ENCODE peak calls at places on chromosomes 5 and 9, in eight cellular contexts. One of them, this sample, is unnamed.

GRCh38 chr9:20066120-20066519 is 277.3 kb upstream of the SLC24A2 start:
- DNase-seq in lower leg skin: no peak
- DNase-seq in GM12878: no peak
- DNase-seq in GM12865: peak
- DNase-seq in H9: no peak
- DNase-seq in IMR-90: no peak
- DNase-seq in mammary epithelial cell: no peak
- DNase-seq in BJ: no peak
- DNase-seq in this sample: no peak

GRCh38 chr5:80318212-80318611 is 1.6 kb upstream of the SPZ1 start:
- DNase-seq in lower leg skin: no peak
- DNase-seq in GM12878: no peak
- DNase-seq in GM12865: no peak
- DNase-seq in H9: no peak
- DNase-seq in IMR-90: peak
- DNase-seq in mammary epithelial cell: no peak
- DNase-seq in BJ: no peak
- DNase-seq in this sample: no peak

GRCh38 chr5:14959443-14960119 is 88.0 kb upstream of the ANKH start:
- DNase-seq in lower leg skin: no peak
- DNase-seq in GM12878: no peak
- DNase-seq in GM12865: no peak
- DNase-seq in H9: no peak
- DNase-seq in IMR-90: no peak
- DNase-seq in mammary epithelial cell: peak
- DNase-seq in BJ: no peak
- DNase-seq in this sample: no peak

GRCh38 chr5:61401726-61402125 is 69.7 kb downstream of the ZSWIM6 start:
- DNase-seq in lower leg skin: no peak
- DNase-seq in GM12878: no peak
- DNase-seq in GM12865: no peak
- DNase-seq in H9: no peak
- DNase-seq in IMR-90: peak
- DNase-seq in mammary epithelial cell: peak
- DNase-seq in BJ: peak
- DNase-seq in this sample: no peak

GRCh38 chr9:69871143-69871834 is 50.7 kb downstream of the CFAP95 start:
- DNase-seq in lower leg skin: no peak
- DNase-seq in GM12878: no peak
- DNase-seq in GM12865: no peak
- DNase-seq in H9: no peak
- DNase-seq in IMR-90: no peak
- DNase-seq in mammary epithelial cell: no peak
- DNase-seq in BJ: no peak
- DNase-seq in this sample: no peak

GRCh38 chr5:81435023-81435422 is 41.1 kb upstream of the ACOT12 start:
- DNase-seq in lower leg skin: no peak
- DNase-seq in GM12878: no peak
- DNase-seq in GM12865: no peak
- DNase-seq in H9: no peak
- DNase-seq in IMR-90: no peak
- DNase-seq in mammary epithelial cell: no peak
- DNase-seq in BJ: no peak
- DNase-seq in this sample: no peak

GRCh38 chr9:91166796-91167366 is 194.8 kb downstream of the AUH start:
- DNase-seq in lower leg skin: no peak
- DNase-seq in GM12878: no peak
- DNase-seq in GM12865: no peak
- DNase-seq in H9: no peak
- DNase-seq in IMR-90: peak
- DNase-seq in mammary epithelial cell: no peak
- DNase-seq in BJ: no peak
- DNase-seq in this sample: no peak

GRCh38 chr9:83649515-83649914 is 26.6 kb downstream of the IDNK start:
- DNase-seq in lower leg skin: no peak
- DNase-seq in GM12878: no peak
- DNase-seq in GM12865: no peak
- DNase-seq in H9: peak
- DNase-seq in IMR-90: no peak
- DNase-seq in mammary epithelial cell: no peak
- DNase-seq in BJ: no peak
- DNase-seq in this sample: no peak

GRCh38 chr9:21570643-21571275 is 88.6 kb upstream of the IFNE start:
- DNase-seq in lower leg skin: no peak
- DNase-seq in GM12878: no peak
- DNase-seq in GM12865: no peak
- DNase-seq in H9: no peak
- DNase-seq in IMR-90: no peak
- DNase-seq in mammary epithelial cell: no peak
- DNase-seq in BJ: no peak
- DNase-seq in this sample: no peak

GRCh38 chr5:55096860-55097259 is 5.6 kb upstream of the GZMA start:
- DNase-seq in lower leg skin: no peak
- DNase-seq in GM12878: no peak
- DNase-seq in GM12865: no peak
- DNase-seq in H9: no peak
- DNase-seq in IMR-90: no peak
- DNase-seq in mammary epithelial cell: no peak
- DNase-seq in BJ: no peak
- DNase-seq in this sample: no peak

GRCh38 chr9:137234055-137234697 is 3.5 kb downstream of the SLC34A3 start:
- DNase-seq in lower leg skin: no peak
- DNase-seq in GM12878: no peak
- DNase-seq in GM12865: no peak
- DNase-seq in H9: no peak
- DNase-seq in IMR-90: no peak
- DNase-seq in mammary epithelial cell: no peak
- DNase-seq in BJ: no peak
- DNase-seq in this sample: no peak

GRCh38 chr5:99061711-99062110 is 132.9 kb upstream of the CHD1 start:
- DNase-seq in lower leg skin: no peak
- DNase-seq in GM12878: no peak
- DNase-seq in GM12865: no peak
- DNase-seq in H9: no peak
- DNase-seq in IMR-90: peak
- DNase-seq in mammary epithelial cell: peak
- DNase-seq in BJ: peak
- DNase-seq in this sample: no peak

GRCh38 chr5:80072103-80073073 is 37.2 kb downstream of the THBS4 start:
- DNase-seq in lower leg skin: no peak
- DNase-seq in GM12878: no peak
- DNase-seq in GM12865: no peak
- DNase-seq in H9: no peak
- DNase-seq in IMR-90: peak
- DNase-seq in mammary epithelial cell: no peak
- DNase-seq in BJ: no peak
- DNase-seq in this sample: no peak

GRCh38 chr9:131693651-131694597 is 46.0 kb downstream of the RAPGEF1 start:
- DNase-seq in lower leg skin: no peak
- DNase-seq in GM12878: no peak
- DNase-seq in GM12865: no peak
- DNase-seq in H9: no peak
- DNase-seq in IMR-90: no peak
- DNase-seq in mammary epithelial cell: no peak
- DNase-seq in BJ: no peak
- DNase-seq in this sample: no peak

GRCh38 chr5:71737931-71738539 is 19.0 kb downstream of the CARTPT start:
- DNase-seq in lower leg skin: no peak
- DNase-seq in GM12878: no peak
- DNase-seq in GM12865: no peak
- DNase-seq in H9: no peak
- DNase-seq in IMR-90: no peak
- DNase-seq in mammary epithelial cell: no peak
- DNase-seq in BJ: no peak
- DNase-seq in this sample: no peak

GRCh38 chr5:71743135-71743534 is 24.1 kb downstream of the CARTPT start:
- DNase-seq in lower leg skin: no peak
- DNase-seq in GM12878: no peak
- DNase-seq in GM12865: no peak
- DNase-seq in H9: no peak
- DNase-seq in IMR-90: no peak
- DNase-seq in mammary epithelial cell: no peak
- DNase-seq in BJ: no peak
- DNase-seq in this sample: no peak

GRCh38 chr5:71740015-71740753 is 21.1 kb downstream of the CARTPT start:
- DNase-seq in lower leg skin: no peak
- DNase-seq in GM12878: peak
- DNase-seq in GM12865: peak
- DNase-seq in H9: no peak
- DNase-seq in IMR-90: no peak
- DNase-seq in mammary epithelial cell: no peak
- DNase-seq in BJ: no peak
- DNase-seq in this sample: no peak

GRCh38 chr5:71734141-71734540 is 15.1 kb downstream of the CARTPT start:
- DNase-seq in lower leg skin: no peak
- DNase-seq in GM12878: no peak
- DNase-seq in GM12865: no peak
- DNase-seq in H9: no peak
- DNase-seq in IMR-90: no peak
- DNase-seq in mammary epithelial cell: no peak
- DNase-seq in BJ: no peak
- DNase-seq in this sample: no peak

DNA sequence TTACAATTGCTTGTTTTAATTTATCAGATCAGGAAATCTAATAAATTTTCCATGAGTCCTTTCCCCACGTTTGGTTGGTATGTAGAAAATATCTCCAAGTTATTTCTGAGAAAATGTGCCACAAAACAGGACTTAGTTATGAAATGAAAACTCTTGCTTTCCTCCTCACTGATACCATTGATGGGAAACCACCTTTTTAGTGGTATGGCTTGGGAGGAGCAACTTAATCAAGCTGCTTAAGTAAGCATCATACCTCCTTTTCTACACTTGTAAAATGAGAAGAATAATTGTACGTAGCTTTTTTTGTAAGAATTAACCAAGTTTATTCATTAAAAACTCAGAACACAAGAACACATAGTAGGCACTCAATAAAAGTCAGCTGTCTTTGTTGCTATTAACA is 19.9 kb downstream of the CARTPT start:
- DNase-seq in lower leg skin: no peak
- DNase-seq in GM12878: peak
- DNase-seq in GM12865: peak
- DNase-seq in H9: no peak
- DNase-seq in IMR-90: no peak
- DNase-seq in mammary epithelial cell: no peak
- DNase-seq in BJ: no peak
- DNase-seq in this sample: no peak
- TF ChIP-seq CTCF in lower leg skin: no peak
- TF ChIP-seq CTCF in GM12878: no peak
- TF ChIP-seq CTCF in GM12865: no peak
- TF ChIP-seq CTCF in H9: no peak
- TF ChIP-seq CTCF in IMR-90: no peak
- TF ChIP-seq CTCF in mammary epithelial cell: no peak
- TF ChIP-seq CTCF in BJ: no peak
- TF ChIP-seq CTCF in this sample: no peak

GRCh38 chr9:135410831-135411473 is 68.6 kb upstream of the PPP1R26 start:
- DNase-seq in lower leg skin: no peak
- DNase-seq in GM12878: no peak
- DNase-seq in GM12865: no peak
- DNase-seq in H9: peak
- DNase-seq in IMR-90: no peak
- DNase-seq in mammary epithelial cell: no peak
- DNase-seq in BJ: no peak
- DNase-seq in this sample: no peak
- TF ChIP-seq CTCF in lower leg skin: no peak
- TF ChIP-seq CTCF in GM12878: no peak
- TF ChIP-seq CTCF in GM12865: no peak
- TF ChIP-seq CTCF in H9: peak
- TF ChIP-seq CTCF in IMR-90: no peak
- TF ChIP-seq CTCF in mammary epithelial cell: no peak
- TF ChIP-seq CTCF in BJ: no peak
- TF ChIP-seq CTCF in this sample: no peak

GRCh38 chr9:130299785-130300615 is 34.4 kb downstream of the HMCN2 start:
- DNase-seq in lower leg skin: no peak
- DNase-seq in GM12878: no peak
- DNase-seq in GM12865: no peak
- DNase-seq in H9: no peak
- DNase-seq in IMR-90: no peak
- DNase-seq in mammary epithelial cell: no peak
- DNase-seq in BJ: no peak
- DNase-seq in this sample: no peak

GRCh38 chr9:130300739-130301138 is 35.2 kb downstream of the HMCN2 start:
- DNase-seq in lower leg skin: no peak
- DNase-seq in GM12878: no peak
- DNase-seq in GM12865: no peak
- DNase-seq in H9: no peak
- DNase-seq in IMR-90: no peak
- DNase-seq in mammary epithelial cell: no peak
- DNase-seq in BJ: no peak
- DNase-seq in this sample: no peak

GRCh38 chr9:130296783-130297055 is 31.2 kb downstream of the HMCN2 start:
- DNase-seq in lower leg skin: no peak
- DNase-seq in GM12878: no peak
- DNase-seq in GM12865: no peak
- DNase-seq in H9: no peak
- DNase-seq in IMR-90: no peak
- DNase-seq in mammary epithelial cell: no peak
- DNase-seq in BJ: no peak
- DNase-seq in this sample: no peak

GRCh38 chr9:130297371-130297770 is 31.8 kb downstream of the HMCN2 start:
- DNase-seq in lower leg skin: no peak
- DNase-seq in GM12878: no peak
- DNase-seq in GM12865: no peak
- DNase-seq in H9: no peak
- DNase-seq in IMR-90: no peak
- DNase-seq in mammary epithelial cell: no peak
- DNase-seq in BJ: no peak
- DNase-seq in this sample: no peak

DNA sequence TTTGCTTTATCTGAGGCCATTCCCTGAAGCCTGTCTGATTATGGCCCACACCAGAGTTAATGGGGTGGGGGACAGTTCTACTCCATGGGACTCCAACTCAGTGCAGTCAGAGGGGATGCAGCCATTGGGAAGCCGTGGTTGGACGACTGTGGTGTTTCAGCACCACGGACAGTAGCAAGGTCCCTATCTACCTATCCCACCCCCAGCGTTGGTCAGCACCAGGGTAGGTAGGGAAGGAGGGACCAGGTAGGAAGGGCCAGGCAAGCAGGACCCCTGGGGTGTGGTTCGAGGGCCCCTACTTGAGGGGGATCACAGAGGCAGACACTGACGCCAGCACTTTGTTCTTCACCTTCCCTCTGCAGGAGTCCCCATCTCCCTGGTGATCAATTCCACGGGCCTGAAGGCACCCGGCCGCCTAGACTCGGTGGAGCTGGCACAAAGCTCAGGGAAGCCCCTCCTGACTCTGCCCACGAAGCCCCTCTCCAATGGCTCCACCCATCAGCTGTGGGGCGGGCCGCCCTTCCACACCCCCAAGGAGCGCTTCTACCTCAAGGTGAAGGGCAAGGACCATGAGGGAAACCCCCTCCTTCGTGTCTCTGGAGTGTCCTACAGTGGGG is 33.2 kb downstream of the HMCN2 start:
- DNase-seq in lower leg skin: no peak
- DNase-seq in GM12878: no peak
- DNase-seq in GM12865: no peak
- DNase-seq in H9: peak
- DNase-seq in IMR-90: no peak
- DNase-seq in mammary epithelial cell: no peak
- DNase-seq in BJ: no peak
- DNase-seq in this sample: no peak
- TF ChIP-seq CTCF in lower leg skin: no peak
- TF ChIP-seq CTCF in GM12878: no peak
- TF ChIP-seq CTCF in GM12865: no peak
- TF ChIP-seq CTCF in H9: no peak
- TF ChIP-seq CTCF in IMR-90: no peak
- TF ChIP-seq CTCF in mammary epithelial cell: no peak
- TF ChIP-seq CTCF in BJ: no peak
- TF ChIP-seq CTCF in this sample: no peak

GRCh38 chr5:112366987-112367386 is 52.1 kb downstream of the EPB41L4A start:
- DNase-seq in lower leg skin: no peak
- DNase-seq in GM12878: no peak
- DNase-seq in GM12865: peak
- DNase-seq in H9: peak
- DNase-seq in IMR-90: no peak
- DNase-seq in mammary epithelial cell: peak
- DNase-seq in BJ: no peak
- DNase-seq in this sample: peak
- TF ChIP-seq CTCF in lower leg skin: no peak
- TF ChIP-seq CTCF in GM12878: peak
- TF ChIP-seq CTCF in GM12865: peak
- TF ChIP-seq CTCF in H9: peak
- TF ChIP-seq CTCF in IMR-90: no peak
- TF ChIP-seq CTCF in mammary epithelial cell: peak
- TF ChIP-seq CTCF in BJ: peak
- TF ChIP-seq CTCF in this sample: peak